ENCODE peak calls at places on chromosomes 6 and 20, in nine cellular contexts. Q is dorsolateral prefrontal cortex; B is HFF-Myc; V is GM13977; G is SJSA1; I is ecto neural progenitor cell; C is stromal cell of bone marrow; F is substantia nigra; H is stimulated activated CD4-positive, alpha-beta T cell treated with anti-CD3 and anti-CD28 coated beads, Interleukin-4, amount 100 ng/mL, for 4 hours. Y is an unnamed sample.

GRCh38 chr20:51014797-51015722 is 7.8 kb downstream of the KCNG1 start:
- DNase-seq in Q (peak), B (peak), V (peak), G (peak), I (peak), C (no peak), F (peak), H (no peak), Y (peak)

GRCh38 chr6:14125346-14125745 is 7.8 kb downstream of the CD83 start:
- DNase-seq in Q (no peak), B (no peak), V (no peak), G (no peak), I (no peak), C (no peak), F (no peak), H (no peak), Y (no peak)

GRCh38 chr20:49123982-49124381 is 64.2 kb downstream of the STAU1 start:
- DNase-seq in Q (no peak), B (no peak), V (no peak), G (no peak), I (no peak), C (no peak), F (no peak), H (no peak), Y (no peak)

GRCh38 chr20:6636209-6637159 is 131.0 kb upstream of the BMP2 start:
- DNase-seq in Q (no peak), B (peak), V (no peak), G (peak), I (no peak), C (peak), F (no peak), H (no peak), Y (peak)

GRCh38 chr20:2741463-2741862 is 48.9 kb downstream of the EBF4 start:
- DNase-seq in Q (no peak), B (no peak), V (no peak), G (no peak), I (no peak), C (no peak), F (no peak), H (peak), Y (no peak)

GRCh38 chr6:28615955-28616747 is 90.5 kb downstream of the GPX5 start:
- DNase-seq in Q (no peak), B (no peak), V (no peak), G (no peak), I (peak), C (no peak), F (no peak), H (no peak), Y (no peak)

GRCh38 chr20:10060223-10060622 is 25.4 kb downstream of the ANKEF1 start:
- DNase-seq in Q (no peak), B (no peak), V (no peak), G (no peak), I (no peak), C (no peak), F (no peak), H (no peak), Y (no peak)

GRCh38 chr6:39865011-39865888 is 69.0 kb downstream of the MOCS1 start:
- DNase-seq in Q (peak), B (peak), V (peak), G (peak), I (peak), C (peak), F (peak), H (peak), Y (peak)

GRCh38 chr6:119161450-119161849 is 83.0 kb upstream of the FAM184A start:
- DNase-seq in Q (no peak), B (no peak), V (no peak), G (no peak), I (no peak), C (no peak), F (no peak), H (no peak), Y (no peak)

GRCh38 chr6:135231469-135231844 is 50.3 kb downstream of the MYB start:
- DNase-seq in Q (no peak), B (no peak), V (no peak), G (no peak), I (no peak), C (no peak), F (no peak), H (no peak), Y (no peak)

GRCh38 chr20:18496042-18496441 is 983 bp downstream of the RBBP9 start:
- DNase-seq in Q (no peak), B (no peak), V (no peak), G (no peak), I (peak), C (no peak), F (no peak), H (no peak), Y (no peak)

GRCh38 chr6:107827541-107827940 is 3.4 kb upstream of the SCML4 start:
- DNase-seq in Q (no peak), B (no peak), V (no peak), G (no peak), I (no peak), C (no peak), F (no peak), H (no peak), Y (no peak)

GRCh38 chr20:44734938-44735337 is 10.7 kb upstream of the KCNK15 start:
- DNase-seq in Q (no peak), B (no peak), V (no peak), G (no peak), I (no peak), C (peak), F (no peak), H (no peak), Y (no peak)

GRCh38 chr6:9140861-9141534 is 705.7 kb upstream of the SLC35B3 start:
- DNase-seq in Q (no peak), B (no peak), V (no peak), G (no peak), I (no peak), C (peak), F (no peak), H (no peak), Y (peak)